ENCODE peak calls at places on chromosomes 11 and 22, in ten cellular contexts. L is non-pigmented ciliary epithelial cell, B is epithelial cell of esophagus, Z is caudate nucleus, S is HT1080, M is SW480, Y is smooth muscle cell of the brain vasculature, X is NCI-H524, D is EL, C is AG09309. T is an unnamed sample.

GRCh38 chr22:32854351-32854804 is 52.9 kb downstream of the TIMP3 start:
- DNase-seq in M (no peak), C (no peak), Y (no peak), D (no peak), Z (no peak), B (no peak), L (no peak), X (no peak), S (no peak), T (no peak)

GRCh38 chr22:20956258-20957117 is 10.6 kb upstream of the AIFM3 start:
- DNase-seq in Z (no peak), D (peak), X (no peak), L (no peak), C (no peak), Y (no peak), B (peak), S (peak), M (no peak), T (no peak)

GRCh38 chr11:63362196-63362829 is 7.3 kb upstream of the SLC22A9 start:
- DNase-seq in X (no peak), M (no peak), B (no peak), S (no peak), Z (no peak), C (no peak), Y (no peak), D (no peak), L (no peak), T (no peak)

GRCh38 chr11:71914127-71914526 is 14.3 kb downstream of the XNDC1N start:
- DNase-seq in S (no peak), B (no peak), C (peak), L (no peak), X (no peak), Y (no peak), D (no peak), Z (no peak), M (no peak), T (no peak)

GRCh38 chr11:541433-541885 is 4.1 kb downstream of the LRRC56 start:
- DNase-seq in L (no peak), Z (no peak), S (no peak), X (no peak), Y (no peak), D (no peak), C (no peak), M (no peak), B (no peak), T (no peak)

GRCh38 chr11:67384851-67385366 is 6.9 kb upstream of the RAD9A start:
- DNase-seq in X (no peak), L (no peak), D (peak), Y (no peak), B (peak), S (peak), C (no peak), M (no peak), Z (no peak), T (peak)

GRCh38 chr11:14067686-14068085 is 105.2 kb downstream of the SPON1 start:
- DNase-seq in X (no peak), Y (no peak), L (no peak), B (peak), C (no peak), Z (no peak), S (peak), D (no peak), M (no peak), T (no peak)

GRCh38 chr11:129750343-129751292 is 65.0 kb upstream of the TMEM45B start:
- DNase-seq in M (peak), X (peak), B (peak), D (peak), Y (no peak), L (peak), S (peak), C (peak), Z (peak), T (peak)

GRCh38 chr11:110200241-110200640 is 96.2 kb downstream of the RDX start:
- DNase-seq in Y (no peak), L (peak), X (no peak), M (no peak), Z (no peak), C (no peak), B (peak), D (no peak), S (peak), T (peak)

GRCh38 chr22:45912910-45913309 is 64.1 kb downstream of the WNT7B start:
- DNase-seq in M (no peak), S (no peak), Z (no peak), L (no peak), X (peak), D (no peak), B (no peak), Y (no peak), C (no peak), T (no peak)

GRCh38 chr11:281486-282161 is 3.4 kb downstream of the NLRP6 start:
- DNase-seq in X (no peak), D (no peak), B (no peak), L (no peak), Z (no peak), Y (no peak), C (no peak), S (no peak), M (no peak), T (no peak)

GRCh38 chr11:101523634-101524260 is 60.1 kb downstream of the TRPC6 start:
- DNase-seq in X (no peak), D (no peak), Z (no peak), M (no peak), L (no peak), C (no peak), Y (no peak), B (peak), S (no peak), T (no peak)

GRCh38 chr11:73281201-73281741 is 9.1 kb downstream of the P2RY6 start:
- DNase-seq in X (peak), D (no peak), Z (no peak), S (no peak), C (no peak), Y (no peak), M (no peak), L (no peak), B (no peak), T (no peak)

GRCh38 chr11:108643974-108644373 is 20.9 kb upstream of the DDX10 start:
- DNase-seq in L (no peak), S (no peak), D (no peak), Z (no peak), X (no peak), C (no peak), B (no peak), M (no peak), Y (no peak), T (no peak)

GRCh38 chr22:47318041-47318737 is 555.7 kb downstream of the TBC1D22A start:
- DNase-seq in B (no peak), D (no peak), X (no peak), Z (no peak), S (no peak), C (no peak), M (no peak), L (no peak), Y (no peak), T (no peak)

GRCh38 chr11:128415539-128415938 is 171.8 kb downstream of the ETS1 start:
- DNase-seq in M (no peak), D (peak), S (no peak), L (no peak), Y (no peak), X (no peak), B (peak), C (no peak), Z (no peak), T (peak)

GRCh38 chr11:11608783-11609232 is 13.0 kb downstream of the GALNT18 start:
- DNase-seq in C (peak), X (no peak), M (peak), S (peak), D (peak), B (peak), Y (no peak), Z (no peak), L (no peak), T (peak)

GRCh38 chr11:72840780-72841179 is 26.6 kb downstream of the ATG16L2 start:
- DNase-seq in B (peak), C (peak), M (no peak), X (no peak), Y (no peak), L (peak), S (peak), D (peak), Z (no peak), T (peak)

GRCh38 chr11:21582791-21583190 is 610.1 kb upstream of the ANO5 start:
- DNase-seq in L (no peak), S (no peak), Z (no peak), M (no peak), C (no peak), D (no peak), B (no peak), X (peak), Y (no peak), T (no peak)